ENCODE peak calls at places on chromosomes 11 and 22, in seven cellular contexts. E, Z, P, B, W, D and M are unnamed samples.
A peak's percentile ranks its signal among the peaks of the same experiment; 100 is the strongest.

GRCh38 chr11:67504950-67505561 is at the start of gene PITPNM1:
- DNase-seq in E (peak; percentile 85), Z (no peak), P (peak; percentile 48), B (peak; percentile 69), W (peak; percentile 46), D (peak; percentile 78), M (peak; percentile 93)

GRCh38 chr11:15795378-15795777 is 561.0 kb downstream of the SOX6 start:
- DNase-seq in E (no peak), Z (no peak), P (no peak), B (no peak), W (no peak), D (no peak), M (no peak)

GRCh38 chr11:86931965-86932332 is 23.2 kb downstream of the FZD4 start:
- DNase-seq in E (peak; percentile 45), Z (no peak), P (no peak), B (peak; percentile 42), W (no peak), D (peak; percentile 26), M (no peak)

GRCh38 chr11:119730789-119731386 is 1.9 kb upstream of the NECTIN1 start:
- DNase-seq in E (no peak), Z (no peak), P (no peak), B (no peak), W (peak; percentile 48), D (no peak), M (no peak)

GRCh38 chr11:2325719-2326118 is 23.9 kb downstream of the TSPAN32 start:
- DNase-seq in E (peak; percentile 50), Z (no peak), P (no peak), B (peak; percentile 34), W (no peak), D (no peak), M (no peak)

GRCh38 chr11:120013325-120014250 is 124.3 kb downstream of the TRIM29 start:
- DNase-seq in E (peak; percentile 21), Z (peak; percentile 49), P (peak; percentile 16), B (peak; percentile 49), W (peak; percentile 71), D (no peak), M (peak; percentile 84)

GRCh38 chr11:46238078-46238966 is 39.1 kb upstream of the CREB3L1 start:
- DNase-seq in E (peak; percentile 48), Z (peak; percentile 8), P (peak; percentile 33), B (peak; percentile 86), W (peak; percentile 15), D (peak; percentile 54), M (peak; percentile 67)

GRCh38 chr22:47805394-47805935 is 1043.0 kb downstream of the TBC1D22A start:
- DNase-seq in E (no peak), Z (no peak), P (no peak), B (no peak), W (no peak), D (no peak), M (no peak)

GRCh38 chr11:911031-911889 is 650 bp upstream of the CHID1 start:
- DNase-seq in E (peak; percentile 41), Z (no peak), P (peak; percentile 52), B (peak; percentile 64), W (no peak), D (peak; percentile 45), M (no peak)

GRCh38 chr22:30876925-30877553 is 91.5 kb downstream of the MORC2 start:
- DNase-seq in E (no peak), Z (peak; percentile 23), P (no peak), B (peak; percentile 92), W (peak; percentile 58), D (peak; percentile 46), M (no peak)

GRCh38 chr11:59173080-59173963 is 1.4 kb downstream of the DTX4 start:
- DNase-seq in E (peak; percentile 49), Z (peak; percentile 59), P (peak; percentile 48), B (peak; percentile 51), W (no peak), D (no peak), M (no peak)

GRCh38 chr22:49310354-49310753 is 517.3 kb downstream of the BRD1 start:
- DNase-seq in E (no peak), Z (no peak), P (no peak), B (no peak), W (no peak), D (no peak), M (no peak)

GRCh38 chr11:56624661-56625110 is 10.0 kb upstream of the OR5M1 start:
- DNase-seq in E (peak; percentile 5), Z (no peak), P (peak; percentile 22), B (peak; percentile 61), W (no peak), D (no peak), M (peak; percentile 35)

GRCh38 chr22:23884133-23884532 is 10.1 kb upstream of the MIF start:
- DNase-seq in E (no peak), Z (no peak), P (no peak), B (no peak), W (no peak), D (no peak), M (no peak)

GRCh38 chr11:124758355-124759267 is 3.5 kb downstream of the ESAM start:
- DNase-seq in E (no peak), Z (peak; percentile 38), P (peak; percentile 73), B (peak; percentile 73), W (peak; percentile 45), D (peak; percentile 56), M (peak; percentile 96)

GRCh38 chr22:46378499-46379300 is 43.2 kb downstream of the TRMU start:
- DNase-seq in E (no peak), Z (no peak), P (no peak), B (no peak), W (no peak), D (no peak), M (no peak)

GRCh38 chr22:17915676-17916075 is 108.7 kb downstream of the MICAL3 start:
- DNase-seq in E (no peak), Z (no peak), P (no peak), B (no peak), W (no peak), D (no peak), M (no peak)

GRCh38 chr11:63505857-63506528 is at the start of gene LGALS12:
- DNase-seq in E (no peak), Z (no peak), P (no peak), B (peak; percentile 98), W (no peak), D (no peak), M (no peak)

GRCh38 chr11:46338988-46339666 is 8.1 kb upstream of the DGKZ start:
- DNase-seq in E (peak; percentile 64), Z (peak; percentile 62), P (no peak), B (no peak), W (peak; percentile 34), D (peak; percentile 99), M (no peak)

GRCh38 chr22:17890245-17890671 is 116.0 kb upstream of the BID start:
- DNase-seq in E (no peak), Z (no peak), P (no peak), B (no peak), W (no peak), D (no peak), M (no peak)

GRCh38 chr11:29352273-29352672 is 664.6 kb downstream of the KCNA4 start:
- DNase-seq in E (no peak), Z (no peak), P (no peak), B (no peak), W (no peak), D (no peak), M (no peak)

GRCh38 chr11:126833020-126833419 is 167.6 kb downstream of the KIRREL3 start:
- DNase-seq in E (no peak), Z (no peak), P (peak; percentile 27), B (no peak), W (no peak), D (peak; percentile 62), M (no peak)

GRCh38 chr11:34564807-34565241 is 51.2 kb upstream of the ELF5 start:
- DNase-seq in E (no peak), Z (peak; percentile 10), P (no peak), B (no peak), W (peak; percentile 52), D (no peak), M (no peak)

GRCh38 chr11:12901272-12901671 is 107.8 kb upstream of the RASSF10 start:
- DNase-seq in E (no peak), Z (no peak), P (no peak), B (no peak), W (no peak), D (no peak), M (no peak)

GRCh38 chr11:3615998-3616397 is 25.8 kb downstream of the ART5 start:
- DNase-seq in E (no peak), Z (no peak), P (no peak), B (no peak), W (no peak), D (peak; percentile 56), M (no peak)

GRCh38 chr22:24201681-24202590 is 20.6 kb downstream of the SUSD2 start:
- DNase-seq in E (peak; percentile 68), Z (no peak), P (no peak), B (no peak), W (no peak), D (no peak), M (no peak)

GRCh38 chr22:27799334-27800249 is 2.0 kb downstream of the MN1 start:
- DNase-seq in E (peak; percentile 30), Z (no peak), P (no peak), B (no peak), W (peak; percentile 22), D (no peak), M (no peak)

GRCh38 chr22:38773363-38773946 is 17.7 kb upstream of the SUN2 start:
- DNase-seq in E (no peak), Z (no peak), P (no peak), B (no peak), W (no peak), D (no peak), M (no peak)

GRCh38 chr22:36184433-36185035 is 17.1 kb downstream of the APOL4 start:
- DNase-seq in E (no peak), Z (peak; percentile 42), P (no peak), B (peak; percentile 63), W (peak; percentile 8), D (no peak), M (no peak)

GRCh38 chr11:65077466-65077865 is 6.4 kb downstream of the CDCA5 start:
- DNase-seq in E (no peak), Z (no peak), P (peak; percentile 58), B (no peak), W (no peak), D (no peak), M (no peak)

GRCh38 chr11:130124096-130124495 is 35.5 kb upstream of the ST14 start:
- DNase-seq in E (peak; percentile 84), Z (no peak), P (no peak), B (peak; percentile 93), W (no peak), D (no peak), M (no peak)

GRCh38 chr22:34294986-34295385 is 374.7 kb upstream of the LARGE1 start:
- DNase-seq in E (no peak), Z (no peak), P (no peak), B (no peak), W (no peak), D (no peak), M (no peak)